ENCODE peak calls at places on chromosomes 2 and 18, in five cellular contexts. F is pancreas, L is H9, A is mammary epithelial cell, H is tibial nerve. K is an unnamed sample.

GRCh38 chr18:58337688-58338087 is 291.2 kb downstream of the ALPK2 start:
- DNase-seq in F (no peak), L (no peak), A (no peak), H (no peak), K (no peak)

GRCh38 chr2:70995227-70995729 is 605 bp upstream of the TEX261 start:
- DNase-seq in F (peak), L (peak), A (peak), H (no peak), K (no peak)

GRCh38 chr2:144453039-144453336 is 66.9 kb downstream of the ZEB2 start:
- DNase-seq in F (no peak), L (no peak), A (no peak), H (no peak), K (no peak)

GRCh38 chr18:60987963-60988362 is 345.3 kb upstream of the CDH20 start:
- DNase-seq in F (no peak), L (no peak), A (peak), H (no peak), K (no peak)

GRCh38 chr2:179910735-179911113 is 49.3 kb upstream of the ZNF385B start:
- DNase-seq in F (no peak), L (peak), A (no peak), H (no peak), K (no peak)

GRCh38 chr2:134384131-134384530 is 130.3 kb downstream of the MGAT5 start:
- DNase-seq in F (no peak), L (no peak), A (no peak), H (no peak), K (no peak)

GRCh38 chr2:148534416-148535205 is 109.9 kb upstream of the EPC2 start:
- DNase-seq in F (no peak), L (no peak), A (no peak), H (no peak), K (no peak)

GRCh38 chr2:176582183-176582582 is 312.9 kb downstream of the MTX2 start:
- DNase-seq in F (no peak), L (no peak), A (no peak), H (no peak), K (no peak)

GRCh38 chr2:85925216-85925671 is 36.5 kb upstream of the ST3GAL5 start:
- DNase-seq in F (no peak), L (no peak), A (no peak), H (no peak), K (no peak)

GRCh38 chr2:226320073-226320948 is 479.3 kb downstream of the IRS1 start:
- DNase-seq in F (no peak), L (no peak), A (no peak), H (no peak), K (no peak)

GRCh38 chr18:77044866-77045664 is 87.5 kb downstream of the MBP start:
- DNase-seq in F (no peak), L (no peak), A (no peak), H (no peak), K (no peak)

GRCh38 chr18:32093523-32093922 is 1.8 kb downstream of the RNF138 start:
- DNase-seq in F (no peak), L (no peak), A (no peak), H (no peak), K (no peak)

GRCh38 chr18:27136208-27136535 is 48.9 kb downstream of the CHST9 start:
- DNase-seq in F (peak), L (peak), A (peak), H (no peak), K (no peak)

GRCh38 chr18:10715791-10716190 is 190.0 kb downstream of the NAPG start:
- DNase-seq in F (no peak), L (no peak), A (peak), H (no peak), K (no peak)

GRCh38 chr2:205868773-205869333 is 186.6 kb downstream of the NRP2 start:
- DNase-seq in F (no peak), L (no peak), A (peak), H (no peak), K (no peak)

GRCh38 chr2:171297951-171298350 is 135.8 kb downstream of the METTL8 start:
- DNase-seq in F (no peak), L (no peak), A (peak), H (no peak), K (no peak)

GRCh38 chr2:198546091-198546490 is 741.7 kb downstream of the PLCL1 start:
- DNase-seq in F (no peak), L (no peak), A (no peak), H (no peak), K (no peak)

GRCh38 chr2:165122521-165122920 is 81.3 kb downstream of the SCN3A start:
- DNase-seq in F (no peak), L (no peak), A (peak), H (no peak), K (no peak)

GRCh38 chr2:187575081-187576067 is 21.1 kb upstream of the TFPI start:
- DNase-seq in F (no peak), L (no peak), A (no peak), H (no peak), K (no peak)

GRCh38 chr2:203751886-203752285 is 45.4 kb downstream of the CD28 start:
- DNase-seq in F (no peak), L (no peak), A (no peak), H (no peak), K (no peak)

GRCh38 chr2:209993968-209994367 is 8.5 kb upstream of the RPE start:
- DNase-seq in F (no peak), L (no peak), A (no peak), H (no peak), K (no peak)

GRCh38 chr2:113234721-113235346 is 43.9 kb downstream of the PAX8 start:
- DNase-seq in F (no peak), L (no peak), A (no peak), H (no peak), K (no peak)

GRCh38 chr2:195352581-195352980 is 304.4 kb upstream of the SLC39A10 start:
- DNase-seq in F (no peak), L (no peak), A (no peak), H (no peak), K (no peak)

GRCh38 chr2:71082402-71083252 is 14.2 kb downstream of the NAGK start:
- DNase-seq in F (no peak), L (no peak), A (no peak), H (no peak), K (no peak)

DNA sequence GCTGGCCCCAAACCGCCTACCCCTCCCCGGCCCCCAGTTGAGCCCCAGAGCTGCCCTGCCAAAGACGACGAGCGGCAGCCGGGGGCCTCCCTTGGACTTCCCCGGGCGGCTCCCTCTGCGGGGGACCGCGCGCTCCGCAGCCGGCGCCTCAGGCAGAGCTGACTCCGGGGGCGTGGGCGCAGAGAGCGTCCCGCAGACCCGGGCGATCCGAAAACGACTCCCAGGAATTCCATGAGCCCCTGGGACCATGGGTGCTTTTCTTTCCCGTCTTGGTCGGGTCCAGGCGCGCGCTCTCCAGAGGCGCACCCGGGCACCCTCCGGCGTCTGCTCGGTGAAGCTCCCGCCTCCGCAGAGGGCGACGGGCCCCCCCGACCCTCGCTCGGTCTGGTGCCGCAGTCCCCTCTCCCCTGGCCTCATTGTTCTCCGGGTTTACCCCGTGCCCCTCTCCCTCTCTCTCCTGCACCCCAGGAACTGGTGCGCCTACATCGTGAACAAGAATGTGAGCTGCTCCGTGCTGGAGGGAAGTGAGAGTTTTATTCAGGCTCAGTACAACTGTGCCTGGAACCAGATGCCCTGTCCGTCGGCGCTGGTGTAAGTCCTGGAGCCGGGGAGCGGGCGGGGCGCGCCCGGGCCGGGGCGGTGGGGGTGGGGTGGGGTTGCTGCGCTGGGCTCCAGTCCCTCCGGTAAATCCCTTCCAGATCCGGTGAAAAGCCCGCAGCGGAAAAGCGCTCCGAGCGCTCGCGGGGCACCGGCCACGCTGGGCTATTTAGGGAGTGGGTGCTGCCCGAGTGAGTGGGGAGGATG is 737 bp downstream of the EMILIN2 start:
- DNase-seq in F (no peak), L (peak), A (peak), H (no peak), K (no peak)
- H3K27ac ChIP-seq in F (peak), L (no peak), A (no peak), H (peak), K (no peak)

GRCh38 chr2:114450639-114451038 is 8.2 kb downstream of the DPP10 start:
- DNase-seq in F (no peak), L (no peak), A (no peak), H (no peak), K (no peak)
- H3K27ac ChIP-seq in F (no peak), L (no peak), A (no peak), H (no peak), K (no peak)

GRCh38 chr2:239921843-239922242 is 103.3 kb downstream of the NDUFA10 start:
- DNase-seq in F (no peak), L (no peak), A (no peak), H (no peak), K (no peak)
- H3K27ac ChIP-seq in F (no peak), L (no peak), A (no peak), H (no peak), K (no peak)

GRCh38 chr2:142119347-142119746 is 11.5 kb downstream of the LRP1B start:
- DNase-seq in F (no peak), L (no peak), A (no peak), H (no peak), K (no peak)
- H3K27ac ChIP-seq in F (no peak), L (no peak), A (no peak), H (no peak), K (no peak)

GRCh38 chr2:61604433-61604832 is 66.3 kb upstream of the XPO1 start:
- DNase-seq in F (no peak), L (no peak), A (no peak), H (no peak), K (no peak)
- H3K27ac ChIP-seq in F (no peak), L (no peak), A (no peak), H (no peak), K (no peak)

DNA sequence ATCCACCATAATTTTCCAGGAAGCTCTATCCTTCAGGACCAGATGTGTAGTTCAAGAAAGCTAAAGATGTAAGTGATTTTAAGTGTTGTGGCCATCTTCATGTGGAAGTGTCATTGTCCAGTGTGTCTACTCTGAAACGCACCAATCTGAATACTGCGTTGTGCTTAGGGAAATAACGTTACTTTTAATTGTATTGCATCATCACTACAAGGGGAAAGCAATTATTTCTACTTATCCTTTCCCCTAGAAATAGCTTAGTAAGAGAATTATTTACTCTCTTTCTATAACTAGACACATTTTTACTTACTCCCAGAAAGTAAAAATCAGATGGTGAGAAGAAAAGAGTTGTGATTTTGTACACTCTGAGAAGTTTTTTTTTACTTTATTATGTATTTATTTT is 102.4 kb upstream of the DLGAP1 start:
- DNase-seq in F (no peak), L (no peak), A (no peak), H (no peak), K (no peak)
- H3K27ac ChIP-seq in F (no peak), L (no peak), A (no peak), H (no peak), K (no peak)

DNA sequence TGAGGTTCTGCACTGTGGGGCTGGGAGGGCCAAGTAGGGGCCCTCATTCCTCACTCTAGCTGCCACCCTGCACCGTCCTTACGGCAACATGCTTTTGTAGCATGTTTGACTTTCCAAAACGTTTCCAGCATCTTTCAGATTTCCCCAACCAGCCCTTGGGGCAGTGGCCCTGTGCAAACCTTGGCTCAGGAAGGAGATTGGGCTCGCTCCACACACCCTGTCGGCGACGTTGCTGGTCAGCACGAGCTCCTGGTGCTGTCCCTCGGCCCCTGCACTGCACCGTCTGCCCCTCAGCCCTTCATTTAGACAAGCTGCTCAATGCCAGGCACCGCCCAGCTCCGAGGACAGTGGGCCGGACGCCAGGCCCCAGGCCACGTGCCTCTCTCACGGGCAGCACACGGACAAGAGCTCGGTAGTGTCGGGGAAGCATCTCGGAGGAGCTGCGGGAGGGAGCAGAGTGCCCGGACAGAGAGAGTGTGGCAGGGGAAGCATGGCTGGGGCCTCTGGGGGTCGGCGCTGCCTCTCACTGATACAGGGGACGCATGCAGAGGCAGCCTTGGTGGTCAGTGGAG is 6.9 kb downstream of the GPR17 start:
- DNase-seq in F (no peak), L (no peak), A (no peak), H (no peak), K (no peak)
- H3K27ac ChIP-seq in F (no peak), L (no peak), A (no peak), H (peak), K (no peak)

GRCh38 chr2:62578837-62579640 is 73.0 kb upstream of the TMEM17 start:
- DNase-seq in F (peak), L (no peak), A (peak), H (no peak), K (no peak)
- H3K27ac ChIP-seq in F (peak), L (no peak), A (peak), H (peak), K (no peak)

GRCh38 chr2:173107629-173108022 is 32.0 kb downstream of the MAP3K20 start:
- DNase-seq in F (no peak), L (no peak), A (no peak), H (no peak), K (no peak)

GRCh38 chr2:173104156-173104555 is 28.5 kb downstream of the MAP3K20 start:
- DNase-seq in F (no peak), L (no peak), A (no peak), H (no peak), K (no peak)

GRCh38 chr2:173109253-173110188 is 33.9 kb downstream of the MAP3K20 start:
- DNase-seq in F (no peak), L (no peak), A (peak), H (no peak), K (no peak)

GRCh38 chr2:173101687-173102086 is 26.0 kb downstream of the MAP3K20 start:
- DNase-seq in F (no peak), L (no peak), A (peak), H (no peak), K (no peak)

GRCh38 chr2:173106959-173107628 is 31.4 kb downstream of the MAP3K20 start:
- DNase-seq in F (no peak), L (no peak), A (no peak), H (no peak), K (no peak)
- H3K27ac ChIP-seq in F (no peak), L (no peak), A (no peak), H (no peak), K (no peak)